ENCODE peak calls at places on chromosome X, in five cellular contexts. L is Peyer's patch, W is prostate gland, Z is GM06990, N is AG10803. E is an unnamed sample.

GRCh38 chrX:41145920-41146608 is 60.8 kb downstream of the USP9X start:
- DNase-seq in N (peak), L (no peak), W (no peak), Z (no peak), E (no peak)

GRCh38 chrX:10569946-10570345 is 50.4 kb downstream of the MID1 start:
- DNase-seq in L (no peak), Z (no peak), W (no peak), N (no peak), E (no peak)

GRCh38 chrX:154733072-154733425 is 17.8 kb downstream of the GAB3 start:
- DNase-seq in L (no peak), W (no peak), N (no peak), Z (no peak), E (no peak)

GRCh38 chrX:110851780-110852179 is 56.2 kb upstream of the CHRDL1 start:
- DNase-seq in L (no peak), Z (no peak), W (no peak), N (peak), E (no peak)

GRCh38 chrX:72367524-72367923 is 61.8 kb upstream of the CITED1 start:
- DNase-seq in N (no peak), L (no peak), W (no peak), Z (no peak), E (no peak)

GRCh38 chrX:39675619-39676018 is 422.1 kb downstream of the BCOR start:
- DNase-seq in N (peak), W (no peak), L (no peak), Z (no peak), E (no peak)

GRCh38 chrX:18119856-18120255 is 100.8 kb downstream of the BEND2 start:
- DNase-seq in Z (no peak), N (no peak), W (no peak), L (no peak), E (peak)

GRCh38 chrX:77572322-77572721 is 125.1 kb downstream of the FGF16 start:
- DNase-seq in W (no peak), N (peak), L (no peak), Z (no peak), E (no peak)

GRCh38 chrX:148049441-148049840 is 68.3 kb downstream of the FMR1NB start:
- DNase-seq in N (peak), W (no peak), Z (peak), L (no peak), E (no peak)

GRCh38 chrX:40773809-40774208 is 38.5 kb upstream of the MED14 start:
- DNase-seq in W (no peak), L (no peak), N (peak), Z (no peak), E (no peak)

DNA sequence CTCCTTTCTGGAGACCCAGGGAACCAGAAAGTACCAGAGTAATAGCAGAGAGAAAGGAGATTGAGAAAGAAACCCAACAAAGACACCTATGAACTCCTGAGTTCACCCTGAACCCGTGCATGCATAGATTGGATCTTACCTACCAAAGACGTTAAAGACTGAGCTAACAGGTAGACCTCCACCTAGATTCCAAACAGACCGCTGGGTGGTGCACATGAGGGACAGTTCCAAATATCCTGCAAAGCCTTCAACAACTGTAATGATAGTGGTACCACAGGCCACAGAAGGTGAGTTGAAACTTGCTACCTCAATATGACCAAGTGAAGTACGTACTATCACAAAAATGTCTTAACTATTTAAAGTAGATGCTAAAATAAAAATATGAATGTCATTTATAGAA is 34.0 kb upstream of the NR0B1 start:
- DNase-seq in W (no peak), N (no peak), Z (no peak), L (no peak), E (no peak)
- TF ChIP-seq CTCF in W (no peak), N (no peak), Z (peak), L (no peak), E (peak)

GRCh38 chrX:19121898-19122640 is at the start of gene ADGRG2:
- DNase-seq in W (peak), Z (no peak), N (peak), L (no peak), E (no peak)
- H3K4me3 ChIP-seq in W (peak), Z (no peak), N (no peak), L (peak), E (no peak)

DNA sequence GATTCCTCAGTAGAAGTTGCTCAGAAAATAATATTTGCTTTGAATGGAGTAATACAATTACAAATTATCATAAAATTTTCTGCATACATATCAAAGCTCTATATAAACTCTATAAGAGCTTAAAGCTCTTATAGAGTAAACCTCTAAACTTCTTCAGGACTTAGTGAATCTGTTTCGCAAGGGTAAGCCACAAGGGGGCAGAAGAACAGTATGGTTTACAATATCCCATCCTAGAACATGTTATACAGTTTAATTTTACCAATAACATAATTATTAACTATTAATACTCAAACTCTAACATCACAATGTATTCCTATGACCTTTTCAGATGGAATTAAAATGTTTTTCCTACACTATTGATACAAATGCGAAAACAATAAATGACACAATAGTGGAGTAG is 33.8 kb upstream of the SPANXN1 start:
- DNase-seq in W (no peak), L (no peak), Z (no peak), N (no peak), E (no peak)
- TF ChIP-seq CTCF in W (no peak), L (no peak), Z (peak), N (peak), E (peak)

GRCh38 chrX:16012250-16012649 is 111.1 kb upstream of the GRPR start:
- DNase-seq in W (no peak), L (no peak), N (no peak), Z (no peak), E (no peak)
- H3K4me3 ChIP-seq in W (no peak), L (no peak), N (no peak), Z (no peak), E (no peak)

GRCh38 chrX:51178352-51178751 is 154.3 kb upstream of the NUDT10 start:
- DNase-seq in N (no peak), Z (no peak), W (no peak), L (no peak), E (no peak)

GRCh38 chrX:51182545-51182944 is 150.1 kb upstream of the NUDT10 start:
- DNase-seq in L (no peak), Z (no peak), N (no peak), W (no peak), E (no peak)
- TF ChIP-seq CTCF in L (no peak), Z (peak), N (no peak), W (no peak), E (no peak)

GRCh38 chrX:136710324-136710951 is 62.5 kb downstream of the CD40LG start:
- DNase-seq in Z (no peak), L (no peak), W (no peak), N (peak), E (no peak)
- H3K4me3 ChIP-seq in Z (no peak), L (no peak), W (no peak), N (no peak), E (no peak)

GRCh38 chrX:42289492-42290385 is 366.4 kb upstream of the CASK start:
- DNase-seq in W (no peak), L (no peak), Z (no peak), N (no peak), E (no peak)

DNA sequence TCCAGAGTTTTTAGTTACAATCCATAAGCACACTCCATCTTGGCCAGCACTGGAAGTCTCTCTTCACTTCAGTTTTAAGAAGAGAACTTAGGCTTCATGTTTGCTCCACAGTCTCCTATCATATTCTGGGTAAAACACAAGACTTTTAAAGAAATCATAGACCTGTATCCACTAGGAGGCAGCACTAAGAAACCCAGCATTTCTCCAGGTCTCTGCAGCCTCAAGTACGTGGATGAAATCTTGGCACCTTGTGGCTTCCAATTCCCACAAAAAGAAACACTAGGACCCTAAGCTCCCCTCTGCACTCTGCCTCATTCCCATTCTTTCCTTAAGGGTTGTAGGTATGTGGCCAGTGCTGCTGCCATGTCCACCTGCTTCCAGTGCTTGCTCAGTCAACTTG is 367.3 kb upstream of the CASK start:
- DNase-seq in L (no peak), W (no peak), N (peak), Z (no peak), E (no peak)
- TF ChIP-seq CTCF in L (no peak), W (no peak), N (peak), Z (peak), E (peak)

E was measured in LNCaP clone FGC.